ENCODE peak calls at places on chromosomes 5 and 9, in four cellular contexts. R, N, W and D are unnamed samples.

GRCh38 chr5:83750759-83751158 is 30.1 kb upstream of the HAPLN1 start:
- DNase-seq in N (no peak), W (no peak), R (no peak), D (no peak)

GRCh38 chr9:100598641-100599145 is 20.8 kb downstream of the CAVIN4 start:
- DNase-seq in R (peak), W (peak), N (peak), D (peak)

GRCh38 chr9:113468716-113469448 is 5.4 kb downstream of the RGS3 start:
- DNase-seq in R (no peak), W (no peak), N (no peak), D (no peak)

GRCh38 chr5:61202213-61202612 is 39.9 kb upstream of the SMIM15 start:
- DNase-seq in R (no peak), N (no peak), W (no peak), D (no peak)

GRCh38 chr9:93930070-93930469 is 25.1 kb downstream of the BARX1 start:
- DNase-seq in R (no peak), N (no peak), W (no peak), D (no peak)

GRCh38 chr5:154214236-154215106 is 23.9 kb downstream of the GALNT10 start:
- DNase-seq in R (no peak), N (peak), W (no peak), D (no peak)

GRCh38 chr9:125732562-125732961 is 14.6 kb upstream of the PBX3 start:
- DNase-seq in N (no peak), W (peak), R (peak), D (no peak)

GRCh38 chr5:181187500-181188213 is 17.3 kb downstream of the TRIM7 start:
- DNase-seq in W (peak), N (peak), R (peak), D (no peak)

GRCh38 chr5:119275873-119276214 is 80.0 kb upstream of the TNFAIP8 start:
- DNase-seq in W (no peak), R (no peak), N (no peak), D (no peak)